ENCODE peak calls at places on chromosomes 2 and 18, in five cellular contexts. One of them, this sample, is unnamed.

GRCh38 chr18:58013241-58014211 is 30.5 kb upstream of the NEDD4L start:
- DNase-seq in NCI-H774: no peak
- DNase-seq in ecto neural progenitor cell: no peak
- DNase-seq in EH: peak
- DNase-seq in KBM-7: no peak
- DNase-seq in this sample: no peak

GRCh38 chr2:70010222-70011111 is 49.0 kb upstream of the ASPRV1 start:
- DNase-seq in ecto neural progenitor cell: no peak
- DNase-seq in KBM-7: no peak
- DNase-seq in NCI-H774: no peak
- DNase-seq in EH: no peak
- DNase-seq in this sample: no peak

GRCh38 chr2:234304945-234305344 is 191.9 kb downstream of the ARL4C start:
- DNase-seq in ecto neural progenitor cell: no peak
- DNase-seq in NCI-H774: no peak
- DNase-seq in KBM-7: no peak
- DNase-seq in EH: peak
- DNase-seq in this sample: no peak

GRCh38 chr2:29182920-29183319 is 67.7 kb downstream of the CLIP4 start:
- DNase-seq in KBM-7: no peak
- DNase-seq in EH: no peak
- DNase-seq in NCI-H774: no peak
- DNase-seq in ecto neural progenitor cell: no peak
- DNase-seq in this sample: no peak

GRCh38 chr2:28624798-28625701 is 126.6 kb upstream of the PPP1CB start:
- DNase-seq in EH: peak
- DNase-seq in KBM-7: peak
- DNase-seq in ecto neural progenitor cell: no peak
- DNase-seq in NCI-H774: no peak
- DNase-seq in this sample: peak

GRCh38 chr2:111029135-111029927 is 91.4 kb upstream of the BCL2L11 start:
- DNase-seq in ecto neural progenitor cell: peak
- DNase-seq in KBM-7: no peak
- DNase-seq in EH: peak
- DNase-seq in NCI-H774: no peak
- DNase-seq in this sample: no peak

GRCh38 chr18:22488554-22488953 is 70.8 kb upstream of the CTAGE1 start:
- DNase-seq in ecto neural progenitor cell: no peak
- DNase-seq in EH: no peak
- DNase-seq in KBM-7: no peak
- DNase-seq in NCI-H774: no peak
- DNase-seq in this sample: no peak

GRCh38 chr18:45517181-45517741 is 98.0 kb upstream of the SLC14A2 start:
- DNase-seq in KBM-7: no peak
- DNase-seq in ecto neural progenitor cell: peak
- DNase-seq in NCI-H774: no peak
- DNase-seq in EH: peak
- DNase-seq in this sample: no peak

GRCh38 chr2:168190590-168191336 is 56.6 kb downstream of the STK39 start:
- DNase-seq in NCI-H774: no peak
- DNase-seq in KBM-7: no peak
- DNase-seq in EH: no peak
- DNase-seq in ecto neural progenitor cell: no peak
- DNase-seq in this sample: no peak

GRCh38 chr2:70707706-70708105 is 60.3 kb downstream of the ADD2 start:
- DNase-seq in KBM-7: no peak
- DNase-seq in EH: no peak
- DNase-seq in ecto neural progenitor cell: no peak
- DNase-seq in NCI-H774: no peak
- DNase-seq in this sample: no peak

GRCh38 chr2:2332381-2332780 is 1.3 kb upstream of the MYT1L start:
- DNase-seq in KBM-7: no peak
- DNase-seq in EH: no peak
- DNase-seq in NCI-H774: peak
- DNase-seq in ecto neural progenitor cell: no peak
- DNase-seq in this sample: no peak

GRCh38 chr2:159200498-159200897 is 86.0 kb downstream of the WDSUB1 start:
- DNase-seq in KBM-7: no peak
- DNase-seq in NCI-H774: no peak
- DNase-seq in EH: peak
- DNase-seq in ecto neural progenitor cell: no peak
- DNase-seq in this sample: no peak

GRCh38 chr2:148667114-148667513 is 22.6 kb downstream of the EPC2 start:
- DNase-seq in NCI-H774: no peak
- DNase-seq in KBM-7: no peak
- DNase-seq in ecto neural progenitor cell: no peak
- DNase-seq in EH: no peak
- DNase-seq in this sample: no peak

GRCh38 chr18:11713756-11714155 is 24.7 kb downstream of the GNAL start:
- DNase-seq in KBM-7: no peak
- DNase-seq in ecto neural progenitor cell: no peak
- DNase-seq in NCI-H774: no peak
- DNase-seq in EH: no peak
- DNase-seq in this sample: no peak

GRCh38 chr2:22843919-22844537 is 541.0 kb upstream of the KLHL29 start:
- DNase-seq in ecto neural progenitor cell: no peak
- DNase-seq in KBM-7: no peak
- DNase-seq in NCI-H774: no peak
- DNase-seq in EH: no peak
- DNase-seq in this sample: no peak

GRCh38 chr2:174337337-174338154 is 2.8 kb downstream of the SP9 start:
- DNase-seq in EH: peak
- DNase-seq in KBM-7: peak
- DNase-seq in NCI-H774: no peak
- DNase-seq in ecto neural progenitor cell: peak
- DNase-seq in this sample: no peak

GRCh38 chr2:166157578-166157977 is 29.8 kb upstream of the SCN1A start:
- DNase-seq in NCI-H774: no peak
- DNase-seq in KBM-7: no peak
- DNase-seq in ecto neural progenitor cell: no peak
- DNase-seq in EH: no peak
- DNase-seq in this sample: no peak

GRCh38 chr2:216624251-216624650 is 9.0 kb upstream of the IGFBP2 start:
- DNase-seq in ecto neural progenitor cell: no peak
- DNase-seq in EH: no peak
- DNase-seq in NCI-H774: no peak
- DNase-seq in KBM-7: no peak
- DNase-seq in this sample: no peak

GRCh38 chr2:119476301-119477117 is 44.9 kb downstream of the TMEM37 start:
- DNase-seq in NCI-H774: peak
- DNase-seq in KBM-7: peak
- DNase-seq in ecto neural progenitor cell: peak
- DNase-seq in EH: peak
- DNase-seq in this sample: peak

This sample was measured in effector CD8-positive, alpha-beta T cell.